ENCODE peak calls at places on chromosomes 13 and 19, in ten cellular contexts. P, B, Q, D, A, E, S, H, R and N are unnamed samples.
A peak's percentile ranks its signal among the peaks of the same experiment; 100 is the strongest.

GRCh38 chr19:8445488-8446001 is 770 bp downstream of the HNRNPM start:
- DNase-seq in D (peak; percentile 64), B (peak; percentile 67), Q (no peak), A (no peak), E (peak; percentile 56), S (no peak), H (peak; percentile 82), P (peak; percentile 39), R (no peak), N (no peak)

GRCh38 chr13:49220035-49220855 is at the start of gene MLNR:
- DNase-seq in R (no peak), E (peak; percentile 38), S (no peak), A (no peak), B (no peak), H (no peak), P (peak; percentile 56), D (no peak), Q (peak; percentile 33), N (no peak)

GRCh38 chr13:101190976-101191375 is 225.3 kb downstream of the NALCN start:
- DNase-seq in R (no peak), A (no peak), H (no peak), S (no peak), Q (no peak), P (no peak), B (no peak), D (no peak), E (no peak), N (no peak)

GRCh38 chr19:42634409-42635232 is 39.9 kb upstream of the CEACAM8 start:
- DNase-seq in E (peak; percentile 51), A (no peak), D (no peak), Q (peak; percentile 35), H (no peak), S (peak; percentile 29), B (no peak), R (no peak), P (peak; percentile 58), N (no peak)

GRCh38 chr13:36764957-36765356 is 54.1 kb upstream of the RFXAP start:
- DNase-seq in S (no peak), E (no peak), B (no peak), D (no peak), P (peak; percentile 46), A (no peak), R (no peak), Q (no peak), H (no peak), N (no peak)

GRCh38 chr19:53002479-53002878 is 11.2 kb upstream of the ERVV-1 start:
- DNase-seq in P (no peak), S (no peak), A (no peak), R (no peak), Q (no peak), D (no peak), B (no peak), H (no peak), E (no peak), N (no peak)

GRCh38 chr19:7257148-7258041 is 36.8 kb downstream of the INSR start:
- DNase-seq in E (no peak), P (peak; percentile 29), Q (peak; percentile 73), H (no peak), A (no peak), B (no peak), D (peak; percentile 38), S (peak; percentile 72), R (no peak), N (peak; percentile 61)

GRCh38 chr19:12603714-12604113 is 6.9 kb downstream of the ZNF490 start:
- DNase-seq in D (no peak), H (peak; percentile 2), S (no peak), P (peak; percentile 22), R (peak; percentile 46), B (no peak), A (no peak), E (no peak), Q (no peak), N (no peak)

GRCh38 chr19:29379257-29379986 is 146.4 kb upstream of the VSTM2B start:
- DNase-seq in P (no peak), S (no peak), H (peak; percentile 29), D (no peak), R (no peak), A (no peak), E (no peak), B (no peak), Q (no peak), N (no peak)

GRCh38 chr13:51636349-51636890 is 52.2 kb downstream of the WDFY2 start:
- DNase-seq in S (no peak), P (no peak), D (no peak), E (no peak), R (peak; percentile 44), Q (no peak), B (no peak), A (no peak), H (no peak), N (no peak)

GRCh38 chr13:26921918-26922317 is 161.3 kb upstream of the GPR12 start:
- DNase-seq in D (no peak), E (no peak), R (no peak), P (no peak), B (no peak), Q (no peak), H (no peak), S (no peak), A (no peak), N (no peak)

DNA sequence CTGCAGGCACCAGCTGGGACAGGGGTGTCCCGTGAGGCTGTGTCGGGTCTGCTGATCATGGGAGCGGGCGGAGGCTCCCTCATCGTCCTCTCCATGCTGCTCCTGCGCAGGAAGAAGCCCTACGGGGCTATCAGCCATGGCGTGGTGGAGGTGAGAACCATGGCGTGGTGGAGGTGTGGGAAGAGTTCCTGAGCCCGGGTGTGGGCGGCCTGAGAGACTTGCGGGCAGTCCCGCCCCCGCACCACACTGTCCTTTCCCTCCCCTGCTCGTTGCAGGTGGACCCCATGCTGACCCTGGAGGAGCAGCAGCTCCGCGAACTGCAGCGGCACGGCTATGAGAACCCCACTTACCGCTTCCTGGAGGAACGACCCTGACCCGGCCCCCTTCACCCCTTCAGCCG is 10.7 kb downstream of the APLP1 start:
- DNase-seq in A (no peak), P (no peak), H (no peak), B (no peak), Q (no peak), D (no peak), R (no peak), S (no peak), E (no peak), N (no peak)
- H3K4me3 ChIP-seq in A (no peak overlapping the region), P (no peak overlapping the region), H (no peak overlapping the region), B (no peak overlapping the region), Q (no peak overlapping the region), D (no peak overlapping the region), R (no peak overlapping the region), S (no peak overlapping the region), E (no peak overlapping the region), N (no peak overlapping the region)

GRCh38 chr13:54449922-54450321 is 1421.3 kb downstream of the OLFM4 start:
- DNase-seq in E (peak; percentile 2), D (no peak), H (no peak), B (no peak), A (no peak), Q (no peak), S (no peak), R (no peak), P (peak; percentile 9), N (no peak)
- TF ChIP-seq CTCF in E (no peak), D (peak; percentile 11), H (no peak), B (no peak), A (no peak), Q (no peak), S (no peak), R (no peak), P (peak; percentile 45), N (no peak)

GRCh38 chr19:50719119-50719435 is 525 bp downstream of the SHANK1 start:
- DNase-seq in E (no peak), A (no peak), H (no peak), D (no peak), P (no peak), R (no peak), S (no peak), B (no peak), Q (no peak), N (no peak)
- H3K4me3 ChIP-seq in E (no peak overlapping the region), A (peak overlapping the region; percentile 56), H (peak overlapping the region; percentile 25), D (no peak overlapping the region), P (peak overlapping the region; percentile 71), R (peak overlapping the region; percentile 4), S (peak overlapping the region; percentile 54), B (peak overlapping the region; percentile 53), Q (peak overlapping the region; percentile 35), N (peak overlapping the region; percentile 41)

GRCh38 chr13:41973247-41973741 is 12.4 kb upstream of the VWA8 start:
- DNase-seq in D (no peak), R (no peak), A (no peak), H (no peak), B (peak; percentile 24), Q (no peak), P (no peak), S (no peak), E (no peak), N (no peak)
- TF ChIP-seq CTCF in D (no peak), R (peak; percentile 11), A (no peak), H (peak; percentile 23), B (no peak), Q (peak; percentile 6), P (peak; percentile 10), S (no peak), E (no peak), N (no peak)

GRCh38 chr13:75759531-75759930 is 123.4 kb downstream of the LMO7 start:
- DNase-seq in R (no peak), S (no peak), B (no peak), P (no peak), D (no peak), Q (no peak), E (no peak), A (no peak), H (no peak), N (no peak)

GRCh38 chr13:75751350-75751749 is 115.2 kb downstream of the LMO7 start:
- DNase-seq in B (no peak), R (no peak), Q (no peak), D (no peak), P (no peak), H (no peak), E (no peak), A (no peak), S (no peak), N (no peak)

GRCh38 chr13:75757336-75757735 is 121.2 kb downstream of the LMO7 start:
- DNase-seq in Q (no peak), A (no peak), S (no peak), E (no peak), R (no peak), D (no peak), B (no peak), H (no peak), P (no peak), N (no peak)

GRCh38 chr13:75752848-75753247 is 116.7 kb downstream of the LMO7 start:
- DNase-seq in R (no peak), Q (no peak), H (no peak), B (no peak), D (no peak), S (no peak), P (no peak), A (no peak), E (no peak), N (no peak)

GRCh38 chr13:75754936-75755335 is 118.8 kb downstream of the LMO7 start:
- DNase-seq in D (no peak), R (no peak), Q (no peak), B (no peak), P (no peak), H (no peak), E (no peak), S (no peak), A (no peak), N (no peak)
- H3K4me3 ChIP-seq in D (no peak overlapping the region), R (no peak overlapping the region), Q (no peak overlapping the region), B (no peak overlapping the region), P (no peak overlapping the region), H (no peak overlapping the region), E (no peak overlapping the region), S (no peak overlapping the region), A (no peak overlapping the region), N (no peak overlapping the region)